ENCODE peak calls at places on chromosome 5, in eight cellular contexts. V is BE2C; M is endothelial cell; F is tibial artery; R is breast epithelium; P is CD8-positive, alpha-beta T cell; B is GM06990; H is astrocyte of the spinal cord. D is an unnamed sample.

GRCh38 chr5:39120052-39120420 is 45.8 kb upstream of the RICTOR start:
- DNase-seq in V (no peak), M (no peak), F (no peak), R (no peak), P (no peak), B (no peak), H (no peak), D (no peak)

GRCh38 chr5:98940586-98940985 is 11.8 kb upstream of the CHD1 start:
- DNase-seq in V (no peak), M (no peak), F (no peak), R (no peak), P (no peak), B (no peak), H (no peak), D (no peak)

GRCh38 chr5:3518576-3518975 is 77.1 kb upstream of the IRX1 start:
- DNase-seq in V (no peak), M (no peak), F (no peak), R (no peak), P (no peak), B (no peak), H (no peak), D (no peak)

GRCh38 chr5:173001229-173001841 is 17.8 kb downstream of the ATP6V0E1 start:
- DNase-seq in V (no peak), M (no peak), F (no peak), R (no peak), P (no peak), B (peak), H (no peak), D (no peak)

GRCh38 chr5:166651234-166651633 is 1640.2 kb upstream of the WWC1 start:
- DNase-seq in V (no peak), M (no peak), F (no peak), R (no peak), P (no peak), B (no peak), H (no peak), D (no peak)

GRCh38 chr5:159903134-159903533 is 13.1 kb upstream of the ADRA1B start:
- DNase-seq in V (no peak), M (no peak), F (no peak), R (no peak), P (no peak), B (no peak), H (no peak), D (no peak)

GRCh38 chr5:82858453-82859043 is 218.6 kb downstream of the TMEM167A start:
- DNase-seq in V (no peak), M (no peak), F (no peak), R (no peak), P (no peak), B (no peak), H (no peak), D (no peak)

GRCh38 chr5:14153932-14154646 is 10.9 kb downstream of the TRIO start:
- DNase-seq in V (peak), M (peak), F (peak), R (peak), P (no peak), B (no peak), H (peak), D (no peak)

GRCh38 chr5:38835887-38836286 is 9.9 kb upstream of the OSMR start:
- DNase-seq in V (no peak), M (no peak), F (no peak), R (no peak), P (no peak), B (no peak), H (no peak), D (no peak)

GRCh38 chr5:168766038-168766700 is 187.0 kb upstream of the PANK3 start:
- DNase-seq in V (peak), M (no peak), F (peak), R (no peak), P (no peak), B (no peak), H (no peak), D (no peak)

GRCh38 chr5:443239-444151 is 519 bp downstream of the EXOC3 start:
- DNase-seq in V (no peak), M (no peak), F (peak), R (no peak), P (peak), B (no peak), H (no peak), D (no peak)

GRCh38 chr5:149011084-149011483 is 51.8 kb downstream of the SH3TC2 start:
- DNase-seq in V (peak), M (no peak), F (no peak), R (no peak), P (no peak), B (no peak), H (no peak), D (no peak)

GRCh38 chr5:31113101-31113500 is 80.4 kb upstream of the CDH6 start:
- DNase-seq in V (no peak), M (no peak), F (no peak), R (no peak), P (no peak), B (no peak), H (peak), D (no peak)

GRCh38 chr5:172769598-172770373 is 1.2 kb downstream of the DUSP1 start:
- DNase-seq in V (peak), M (no peak), F (no peak), R (no peak), P (peak), B (no peak), H (peak), D (no peak)

GRCh38 chr5:174503461-174504265 is 220.7 kb upstream of the MSX2 start:
- DNase-seq in V (no peak), M (no peak), F (no peak), R (no peak), P (no peak), B (no peak), H (peak), D (no peak)

GRCh38 chr5:145341842-145342241 is 493.3 kb downstream of the PRELID2 start:
- DNase-seq in V (no peak), M (no peak), F (no peak), R (no peak), P (no peak), B (no peak), H (no peak), D (no peak)

GRCh38 chr5:144247131-144247530 is 76.5 kb downstream of the KCTD16 start:
- DNase-seq in V (no peak), M (no peak), F (no peak), R (no peak), P (no peak), B (no peak), H (no peak), D (no peak)

GRCh38 chr5:109743041-109743531 is 53.4 kb downstream of the MAN2A1 start:
- DNase-seq in V (no peak), M (no peak), F (no peak), R (no peak), P (no peak), B (no peak), H (no peak), D (no peak)

GRCh38 chr5:164679461-164679860 is 1174.0 kb downstream of the MAT2B start:
- DNase-seq in V (no peak), M (no peak), F (no peak), R (no peak), P (no peak), B (no peak), H (no peak), D (no peak)

GRCh38 chr5:106154280-106154716 is 1516.4 kb downstream of the EFNA5 start:
- DNase-seq in V (no peak), M (no peak), F (no peak), R (no peak), P (no peak), B (no peak), H (no peak), D (no peak)

GRCh38 chr5:143820451-143820850 is 8.5 kb downstream of the HMHB1 start:
- DNase-seq in V (no peak), M (no peak), F (no peak), R (no peak), P (no peak), B (no peak), H (no peak), D (no peak)

GRCh38 chr5:176676361-176676824 is 29.1 kb downstream of the TSPAN17 start:
- DNase-seq in V (peak), M (no peak), F (no peak), R (no peak), P (no peak), B (peak), H (peak), D (no peak)

GRCh38 chr5:33523208-33523771 is 82.5 kb downstream of the TARS1 start:
- DNase-seq in V (no peak), M (no peak), F (no peak), R (no peak), P (no peak), B (no peak), H (no peak), D (no peak)

GRCh38 chr5:52339285-52339684 is 448.4 kb upstream of the ITGA1 start:
- DNase-seq in V (no peak), M (no peak), F (no peak), R (no peak), P (no peak), B (no peak), H (no peak), D (no peak)
- TF ChIP-seq CTCF in V (peak), M (no peak), F (no peak), R (no peak), P (no peak), B (no peak), H (no peak), D (no peak)

GRCh38 chr5:79200573-79201183 is 35.3 kb upstream of the JMY start:
- DNase-seq in V (peak), M (peak), F (no peak), R (no peak), P (no peak), B (no peak), H (no peak), D (no peak)
- TF ChIP-seq CTCF in V (peak), M (peak), F (no peak), R (no peak), P (peak), B (peak), H (peak), D (no peak)

GRCh38 chr5:78467140-78467539 is 106.7 kb downstream of the SCAMP1 start:
- DNase-seq in V (no peak), M (no peak), F (no peak), R (no peak), P (no peak), B (no peak), H (no peak), D (no peak)
- TF ChIP-seq CTCF in V (no peak), M (no peak), F (no peak), R (no peak), P (no peak), B (no peak), H (no peak), D (no peak)

GRCh38 chr5:140366770-140367630 is 7.0 kb downstream of the SLC4A9 start:
- DNase-seq in V (no peak), M (no peak), F (no peak), R (no peak), P (no peak), B (no peak), H (no peak), D (no peak)
- TF ChIP-seq CTCF in V (no peak), M (no peak), F (no peak), R (no peak), P (no peak), B (no peak), H (no peak), D (no peak)

DNA sequence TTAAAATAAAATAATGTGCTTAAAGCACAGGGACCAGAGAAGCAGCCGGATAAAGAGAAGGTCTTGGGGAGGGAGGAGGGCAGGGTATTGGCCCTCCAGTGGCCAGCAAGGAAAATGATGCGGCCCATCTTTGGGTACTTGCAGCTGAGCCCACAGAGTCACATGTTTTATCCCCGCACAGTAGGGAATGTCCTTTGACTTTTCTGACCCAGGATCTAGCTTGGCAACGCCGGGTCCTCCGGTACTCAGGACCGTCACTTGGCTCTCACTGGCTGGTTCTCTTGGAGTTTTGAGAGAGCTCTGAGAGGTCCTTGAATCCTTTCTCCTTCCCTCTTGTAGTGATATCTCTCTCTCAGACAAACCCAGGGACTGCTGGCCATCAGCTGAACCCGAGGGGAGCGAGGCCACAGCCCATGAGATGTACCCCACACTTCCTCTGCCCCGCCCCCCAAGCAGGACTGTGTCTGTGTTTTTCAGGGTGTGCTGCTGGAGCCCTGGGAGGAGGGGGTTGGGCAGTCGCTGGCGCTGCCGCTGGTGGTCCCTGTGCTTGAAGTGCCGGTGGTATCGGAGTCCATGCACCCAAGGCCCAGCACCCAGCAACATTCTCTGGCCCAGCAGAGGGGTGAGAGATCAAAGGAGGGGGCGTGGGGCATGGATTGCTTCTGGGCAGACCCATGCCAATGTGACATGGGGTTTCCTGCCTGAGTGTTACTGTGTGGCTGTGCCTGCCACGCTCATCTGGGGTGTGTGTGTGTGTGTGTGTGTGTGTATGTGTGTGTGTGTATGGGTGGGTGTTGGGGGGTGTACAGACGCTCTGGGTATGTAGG is 35.5 kb upstream of the HSPA9 start:
- DNase-seq in V (peak), M (peak), F (no peak), R (no peak), P (no peak), B (no peak), H (no peak), D (no peak)
- TF ChIP-seq CTCF in V (peak), M (no peak), F (no peak), R (peak), P (no peak), B (peak), H (peak), D (no peak)